ENCODE peak calls at places on chromosomes 3 and 15, in nine cellular contexts. A is lower lobe of right lung, Q is fibroblast of lung, D is GM13976, V is omental fat pad, B is endothelial cell, X is RWPE1, O is left lung, C is progenitor cell of endocrine pancreas. P is an unnamed sample.

GRCh38 chr3:74752290-74752689 is 137.8 kb upstream of the CNTN3 start:
- DNase-seq in A (no peak), Q (no peak), D (no peak), V (no peak), B (no peak), X (no peak), O (peak), C (no peak), P (no peak)

GRCh38 chr3:118977118-118977517 is 57.5 kb downstream of the IGSF11 start:
- DNase-seq in A (no peak), Q (no peak), D (no peak), V (no peak), B (no peak), X (no peak), O (no peak), C (no peak), P (no peak)

GRCh38 chr15:51621917-51622268 is 678 bp downstream of the DMXL2 start:
- DNase-seq in A (peak), Q (peak), D (peak), V (no peak), B (peak), X (peak), O (peak), C (peak), P (peak)

GRCh38 chr15:71043373-71043772 is 71.9 kb upstream of the THSD4 start:
- DNase-seq in A (no peak), Q (peak), D (no peak), V (no peak), B (no peak), X (peak), O (no peak), C (no peak), P (no peak)

GRCh38 chr15:45549831-45550230 is 27.3 kb upstream of the SLC30A4 start:
- DNase-seq in A (no peak), Q (peak), D (no peak), V (no peak), B (no peak), X (peak), O (no peak), C (no peak), P (no peak)

GRCh38 chr15:68278345-68279217 is 1.0 kb downstream of the FEM1B start:
- DNase-seq in A (no peak), Q (peak), D (no peak), V (no peak), B (no peak), X (peak), O (no peak), C (no peak), P (no peak)

GRCh38 chr3:9769426-9770275 is at the start of gene CAMK1:
- DNase-seq in A (peak), Q (peak), D (peak), V (peak), B (peak), X (peak), O (peak), C (peak), P (peak)

GRCh38 chr3:188339410-188340295 is 185.7 kb downstream of the LPP start:
- DNase-seq in A (no peak), Q (no peak), D (no peak), V (no peak), B (no peak), X (no peak), O (no peak), C (no peak), P (no peak)

GRCh38 chr3:1294566-1294965 is 201.7 kb downstream of the CNTN6 start:
- DNase-seq in A (no peak), Q (peak), D (no peak), V (no peak), B (no peak), X (no peak), O (no peak), C (no peak), P (no peak)

GRCh38 chr3:174548841-174549623 is 310.1 kb upstream of the NAALADL2 start:
- DNase-seq in A (no peak), Q (no peak), D (no peak), V (no peak), B (no peak), X (no peak), O (no peak), C (no peak), P (no peak)

GRCh38 chr3:112002458-112002971 is 3.8 kb downstream of the TAGLN3 start:
- DNase-seq in A (no peak), Q (no peak), D (no peak), V (no peak), B (no peak), X (peak), O (no peak), C (no peak), P (no peak)

GRCh38 chr15:61906961-61907752 is 153.1 kb downstream of the VPS13C start:
- DNase-seq in A (no peak), Q (no peak), D (no peak), V (no peak), B (no peak), X (peak), O (no peak), C (no peak), P (no peak)

GRCh38 chr15:95784508-95784907 is 546.0 kb upstream of the NR2F2 start:
- DNase-seq in A (no peak), Q (no peak), D (no peak), V (no peak), B (no peak), X (no peak), O (no peak), C (no peak), P (no peak)

GRCh38 chr15:41892621-41893421 is 1.0 kb downstream of the SPTBN5 start:
- DNase-seq in A (peak), Q (no peak), D (no peak), V (no peak), B (no peak), X (no peak), O (no peak), C (no peak), P (no peak)

GRCh38 chr3:30426319-30426993 is 179.9 kb upstream of the TGFBR2 start:
- DNase-seq in A (no peak), Q (peak), D (no peak), V (peak), B (no peak), X (no peak), O (no peak), C (no peak), P (no peak)

GRCh38 chr15:50353251-50353998 is 1.6 kb downstream of the GABPB1 start:
- DNase-seq in A (no peak), Q (peak), D (no peak), V (no peak), B (no peak), X (peak), O (no peak), C (no peak), P (no peak)

GRCh38 chr15:66677336-66677735 is 24.7 kb upstream of the SMAD6 start:
- DNase-seq in A (no peak), Q (no peak), D (no peak), V (no peak), B (no peak), X (no peak), O (no peak), C (no peak), P (no peak)

GRCh38 chr3:178671261-178672191 is 135.3 kb downstream of the KCNMB2 start:
- DNase-seq in A (no peak), Q (peak), D (no peak), V (no peak), B (no peak), X (peak), O (no peak), C (no peak), P (no peak)

GRCh38 chr3:24607281-24607680 is 112.6 kb upstream of the THRB start:
- DNase-seq in A (no peak), Q (no peak), D (no peak), V (no peak), B (no peak), X (no peak), O (no peak), C (no peak), P (no peak)

DNA sequence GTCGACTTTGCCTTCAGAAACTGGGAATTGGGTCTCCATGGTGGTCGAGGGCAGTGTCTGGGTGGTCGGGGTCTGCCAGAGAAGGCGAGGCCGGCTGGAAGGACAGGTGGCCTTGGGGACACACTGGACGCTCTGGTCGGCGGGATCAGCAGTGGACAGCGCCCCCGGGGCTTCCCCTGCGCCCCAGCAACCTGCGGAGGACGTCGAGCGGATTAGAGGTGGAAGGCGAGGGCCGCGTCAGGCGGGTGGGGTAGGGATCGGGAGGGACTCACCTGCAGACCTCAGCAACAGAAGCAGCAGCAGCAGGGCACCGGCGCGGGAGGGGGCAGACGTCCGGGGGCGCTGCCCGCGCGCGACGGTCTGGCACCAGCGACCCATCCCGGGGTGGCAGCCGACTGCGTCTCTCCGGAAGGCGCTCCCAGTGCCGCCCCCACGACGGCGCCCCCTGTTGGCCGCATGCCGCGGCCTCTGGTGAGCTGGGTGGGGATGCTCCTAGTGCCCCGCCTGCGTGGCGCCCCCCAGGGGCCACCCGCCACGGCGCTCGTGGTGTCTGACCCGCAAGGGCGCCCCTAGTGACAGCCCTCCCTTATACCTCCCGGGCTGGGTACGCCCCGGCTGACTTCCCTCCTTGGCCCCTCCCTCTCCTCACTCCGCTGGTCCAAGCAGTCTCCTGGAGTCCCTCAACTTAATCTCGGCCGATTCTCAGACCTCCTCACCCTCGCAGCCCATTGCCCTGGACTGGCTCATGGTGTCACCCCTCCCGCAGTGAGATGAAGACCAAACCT is at the start of gene PRSS50:
- DNase-seq in A (no peak), Q (no peak), D (peak), V (peak), B (no peak), X (no peak), O (no peak), C (no peak), P (no peak)
- TF ChIP-seq CTCF in A (peak), Q (peak), D (peak), V (no peak), B (peak), X (peak), O (no peak), C (peak), P (no peak)

DNA sequence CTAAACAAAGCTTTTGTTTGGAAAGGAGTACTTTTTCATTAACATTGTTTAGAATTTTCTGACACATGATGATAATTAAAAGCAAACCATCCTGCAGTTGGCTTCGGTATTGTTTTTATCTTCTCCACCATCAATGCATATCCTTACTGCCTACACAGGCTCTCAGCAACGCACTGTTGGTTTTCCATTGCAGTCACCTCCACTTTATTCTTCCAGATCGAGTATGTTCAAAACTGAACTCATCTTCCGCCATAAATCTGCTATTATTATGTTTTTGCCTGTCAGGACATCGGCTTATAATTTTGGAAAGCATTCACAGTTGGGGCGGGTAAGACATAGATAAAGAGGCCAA is 589 bp upstream of the SENP5 start:
- DNase-seq in A (no peak), Q (no peak), D (no peak), V (no peak), B (no peak), X (no peak), O (no peak), C (no peak), P (no peak)
- TF ChIP-seq CTCF in A (no peak), Q (no peak), D (no peak), V (no peak), B (no peak), X (no peak), O (no peak), C (no peak), P (no peak)

GRCh38 chr3:4582634-4583033 is 89.5 kb downstream of the ITPR1 start:
- DNase-seq in A (no peak), Q (peak), D (no peak), V (no peak), B (no peak), X (no peak), O (no peak), C (no peak), P (no peak)
- TF ChIP-seq CTCF in A (no peak), Q (no peak), D (no peak), V (no peak), B (no peak), X (no peak), O (no peak), C (no peak), P (no peak)

DNA sequence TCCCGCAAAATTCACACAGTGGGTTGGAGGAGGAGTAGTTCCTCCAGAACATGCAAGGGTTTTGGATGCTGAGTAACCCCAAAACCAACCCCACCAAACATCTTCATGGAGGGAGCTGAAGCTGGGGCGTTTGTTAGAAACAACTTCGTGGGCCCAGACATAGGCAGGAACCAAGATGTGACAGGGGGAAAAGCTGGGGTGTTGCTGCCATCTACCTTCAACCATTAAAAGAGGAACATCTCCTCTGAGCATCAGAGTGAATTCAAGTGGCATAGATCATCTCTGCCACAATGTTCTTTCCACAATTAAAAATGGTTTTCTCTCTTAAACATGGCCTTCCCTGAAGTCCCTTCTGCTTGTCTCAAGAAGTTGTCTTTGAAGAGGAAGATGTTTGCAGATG is 20.5 kb downstream of the SIDT1 start:
- DNase-seq in A (no peak), Q (no peak), D (no peak), V (no peak), B (no peak), X (no peak), O (no peak), C (no peak), P (no peak)
- TF ChIP-seq CTCF in A (no peak), Q (no peak), D (peak), V (no peak), B (no peak), X (no peak), O (no peak), C (no peak), P (no peak)

DNA sequence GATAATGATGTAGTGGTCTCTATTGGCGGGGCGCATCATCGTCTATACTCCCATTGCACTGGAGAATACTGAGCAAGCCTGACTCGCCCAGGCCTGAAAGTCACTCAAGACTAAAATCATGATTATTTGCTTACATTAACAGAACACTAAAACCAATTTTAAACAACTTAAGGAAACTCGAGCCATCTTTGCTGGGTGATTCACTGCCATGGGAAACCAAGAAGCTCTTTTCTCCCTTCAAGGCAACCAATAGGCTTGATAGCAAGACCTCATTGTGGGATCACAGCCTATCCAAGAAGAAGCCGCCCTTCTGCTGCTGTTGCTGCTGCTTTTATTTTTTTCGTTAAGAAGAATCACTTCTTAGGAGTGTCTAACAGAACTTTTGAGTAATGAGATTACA is 479.4 kb downstream of the FOXP1 start:
- DNase-seq in A (no peak), Q (peak), D (no peak), V (no peak), B (no peak), X (no peak), O (no peak), C (no peak), P (no peak)
- TF ChIP-seq CTCF in A (no peak), Q (no peak), D (no peak), V (no peak), B (no peak), X (no peak), O (no peak), C (no peak), P (no peak)